ENCODE peak calls at places on chromosome 17, in five cellular contexts. One of them, this sample, is unnamed.

GRCh38 chr17:71802663-71803062 is 318.2 kb upstream of the SOX9 start:
- DNase-seq in heart left ventricle: no peak
- DNase-seq in uterus: no peak
- DNase-seq in A549: no peak
- DNase-seq in ovary: no peak
- DNase-seq in this sample: no peak

GRCh38 chr17:44911133-44912001 is 3.9 kb downstream of the GFAP start:
- DNase-seq in heart left ventricle: peak; percentile 74
- DNase-seq in uterus: peak; percentile 49
- DNase-seq in A549: peak; percentile 95
- DNase-seq in ovary: peak; percentile 73
- DNase-seq in this sample: peak; percentile 84

GRCh38 chr17:64244165-64244564 is 18.9 kb downstream of the TEX2 start:
- DNase-seq in heart left ventricle: no peak
- DNase-seq in uterus: no peak
- DNase-seq in A549: no peak
- DNase-seq in ovary: no peak
- DNase-seq in this sample: no peak

GRCh38 chr17:27489045-27489715 is 32.9 kb downstream of the KSR1 start:
- DNase-seq in heart left ventricle: peak; percentile 93
- DNase-seq in uterus: peak; percentile 61
- DNase-seq in A549: peak; percentile 28
- DNase-seq in ovary: peak; percentile 82
- DNase-seq in this sample: peak; percentile 87

GRCh38 chr17:9004961-9005285 is 16.4 kb upstream of the NTN1 start:
- DNase-seq in heart left ventricle: no peak
- DNase-seq in uterus: no peak
- DNase-seq in A549: no peak
- DNase-seq in ovary: no peak
- DNase-seq in this sample: no peak

GRCh38 chr17:9241774-9242496 is 220.6 kb downstream of the NTN1 start:
- DNase-seq in heart left ventricle: peak; percentile 55
- DNase-seq in uterus: no peak
- DNase-seq in A549: no peak
- DNase-seq in ovary: no peak
- DNase-seq in this sample: no peak

GRCh38 chr17:45228985-45229517 is 7.4 kb downstream of the FMNL1 start:
- DNase-seq in heart left ventricle: peak; percentile 93
- DNase-seq in uterus: peak; percentile 92
- DNase-seq in A549: peak; percentile 99
- DNase-seq in ovary: peak; percentile 76
- DNase-seq in this sample: peak; percentile 96

GRCh38 chr17:15038656-15039055 is 226.5 kb downstream of the PMP22 start:
- DNase-seq in heart left ventricle: no peak
- DNase-seq in uterus: no peak
- DNase-seq in A549: no peak
- DNase-seq in ovary: no peak
- DNase-seq in this sample: no peak

GRCh38 chr17:5695480-5695879 is 111.2 kb upstream of the NLRP1 start:
- DNase-seq in heart left ventricle: no peak
- DNase-seq in uterus: no peak
- DNase-seq in A549: no peak
- DNase-seq in ovary: no peak
- DNase-seq in this sample: no peak

GRCh38 chr17:56257075-56257474 is 103.8 kb downstream of the ANKFN1 start:
- DNase-seq in heart left ventricle: no peak
- DNase-seq in uterus: no peak
- DNase-seq in A549: no peak
- DNase-seq in ovary: no peak
- DNase-seq in this sample: no peak

GRCh38 chr17:40497704-40498103 is 3.7 kb downstream of the TNS4 start:
- DNase-seq in heart left ventricle: no peak
- DNase-seq in uterus: no peak
- DNase-seq in A549: no peak
- DNase-seq in ovary: no peak
- DNase-seq in this sample: no peak

GRCh38 chr17:42005128-42005527 is 12.1 kb downstream of the DNAJC7 start:
- DNase-seq in heart left ventricle: no peak
- DNase-seq in uterus: no peak
- DNase-seq in A549: no peak
- DNase-seq in ovary: no peak
- DNase-seq in this sample: no peak

GRCh38 chr17:78791840-78792709 is 10.0 kb upstream of the CYTH1 start:
- DNase-seq in heart left ventricle: no peak
- DNase-seq in uterus: no peak
- DNase-seq in A549: no peak
- DNase-seq in ovary: no peak
- DNase-seq in this sample: no peak

GRCh38 chr17:18250259-18250658 is 8.3 kb downstream of the FLII start:
- DNase-seq in heart left ventricle: no peak
- DNase-seq in uterus: no peak
- DNase-seq in A549: no peak
- DNase-seq in ovary: no peak
- DNase-seq in this sample: no peak

GRCh38 chr17:74446551-74447500 is 14.9 kb downstream of the GPRC5C start:
- DNase-seq in heart left ventricle: peak; percentile 75
- DNase-seq in uterus: peak; percentile 68
- DNase-seq in A549: no peak
- DNase-seq in ovary: peak; percentile 83
- DNase-seq in this sample: no peak

GRCh38 chr17:42403150-42403549 is 14.9 kb upstream of the STAT3 start:
- DNase-seq in heart left ventricle: no peak
- DNase-seq in uterus: no peak
- DNase-seq in A549: no peak
- DNase-seq in ovary: no peak
- DNase-seq in this sample: no peak

GRCh38 chr17:77407321-77408277 is 266.8 kb downstream of the SEC14L1 start:
- DNase-seq in heart left ventricle: no peak
- DNase-seq in uterus: peak; percentile 70
- DNase-seq in A549: no peak
- DNase-seq in ovary: no peak
- DNase-seq in this sample: peak; percentile 96

GRCh38 chr17:17479209-17479608 is 2.4 kb downstream of the MED9 start:
- DNase-seq in heart left ventricle: no peak
- DNase-seq in uterus: no peak
- DNase-seq in A549: no peak
- DNase-seq in ovary: no peak
- DNase-seq in this sample: no peak

GRCh38 chr17:75406222-75406615 is 741 bp upstream of the GRB2 start:
- DNase-seq in heart left ventricle: no peak
- DNase-seq in uterus: no peak
- DNase-seq in A549: no peak
- DNase-seq in ovary: no peak
- DNase-seq in this sample: no peak

GRCh38 chr17:64129765-64130558 is at the start of gene ERN1:
- DNase-seq in heart left ventricle: peak; percentile 96
- DNase-seq in uterus: peak; percentile 92
- DNase-seq in A549: peak; percentile 95
- DNase-seq in ovary: peak; percentile 95
- DNase-seq in this sample: peak; percentile 97

GRCh38 chr17:45812102-45812501 is 28.0 kb downstream of the CRHR1 start:
- DNase-seq in heart left ventricle: no peak
- DNase-seq in uterus: no peak
- DNase-seq in A549: peak; percentile 40
- DNase-seq in ovary: no peak
- DNase-seq in this sample: no peak

GRCh38 chr17:22441776-22442175 is 749.5 kb downstream of the KCNJ18 start:
- DNase-seq in heart left ventricle: no peak
- DNase-seq in uterus: no peak
- DNase-seq in A549: no peak
- DNase-seq in ovary: no peak
- DNase-seq in this sample: no peak

GRCh38 chr17:39599006-39599664 is 8.6 kb downstream of the NEUROD2 start:
- DNase-seq in heart left ventricle: no peak
- DNase-seq in uterus: no peak
- DNase-seq in A549: no peak
- DNase-seq in ovary: no peak
- DNase-seq in this sample: no peak

GRCh38 chr17:57782642-57783337 is 37.7 kb upstream of the CCDC182 start:
- DNase-seq in heart left ventricle: no peak
- DNase-seq in uterus: no peak
- DNase-seq in A549: no peak
- DNase-seq in ovary: no peak
- DNase-seq in this sample: no peak

GRCh38 chr17:82985973-82986372 is 93.4 kb upstream of the METRNL start:
- DNase-seq in heart left ventricle: peak; percentile 20
- DNase-seq in uterus: no peak
- DNase-seq in A549: no peak
- DNase-seq in ovary: no peak
- DNase-seq in this sample: no peak

GRCh38 chr17:8122923-8123694 is 797 bp downstream of the HES7 start:
- DNase-seq in heart left ventricle: no peak
- DNase-seq in uterus: no peak
- DNase-seq in A549: peak; percentile 39
- DNase-seq in ovary: peak; percentile 56
- DNase-seq in this sample: no peak

GRCh38 chr17:4604111-4604644 is 19.8 kb downstream of the SMTNL2 start:
- DNase-seq in heart left ventricle: peak; percentile 92
- DNase-seq in uterus: peak; percentile 60
- DNase-seq in A549: no peak
- DNase-seq in ovary: peak; percentile 92
- DNase-seq in this sample: peak; percentile 78
- H3K27ac ChIP-seq in heart left ventricle: peak overlapping the region; percentile 65
- H3K27ac ChIP-seq in uterus: peak overlapping the region; percentile 30
- H3K27ac ChIP-seq in A549: no peak overlapping the region
- H3K27ac ChIP-seq in ovary: peak overlapping the region; percentile 86
- H3K27ac ChIP-seq in this sample: peak overlapping the region; percentile 56

DNA sequence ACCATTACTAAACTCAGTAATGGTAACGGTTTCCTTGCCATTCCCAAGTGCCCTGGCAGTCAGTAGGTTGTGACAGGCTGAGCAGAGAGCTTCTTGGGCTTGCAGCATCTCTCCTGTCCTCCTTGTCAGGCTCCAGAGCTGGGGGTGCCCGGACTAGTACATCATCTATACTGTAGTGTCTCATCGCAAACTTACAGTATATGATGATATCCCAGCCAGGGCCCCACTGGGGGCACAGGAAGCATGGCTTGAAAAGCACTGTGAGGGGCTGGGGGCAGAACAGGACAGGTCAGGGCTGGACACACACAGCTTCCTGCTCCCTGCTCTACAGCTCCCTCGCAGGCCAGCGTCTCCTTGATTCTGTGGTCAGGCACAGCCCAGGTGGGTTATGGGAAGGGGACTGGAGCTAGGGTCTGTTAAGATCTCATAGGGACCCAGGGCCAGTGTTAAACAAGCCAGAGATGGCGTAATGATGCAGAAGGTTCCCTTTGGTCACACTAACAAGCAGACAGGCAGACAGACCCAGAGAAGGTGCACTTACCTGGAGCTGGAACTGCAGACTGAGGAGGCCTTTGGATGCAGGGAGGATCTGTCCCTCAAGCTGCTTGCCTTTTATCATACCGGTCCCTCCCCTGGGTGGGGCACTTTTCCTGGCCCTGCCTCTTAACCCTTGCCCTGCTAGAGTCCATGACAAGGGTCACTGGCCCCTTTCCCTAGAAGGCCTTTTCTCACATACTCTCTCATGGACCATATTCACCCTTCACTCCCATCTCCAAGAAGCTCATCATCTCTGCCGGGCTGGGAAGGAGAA is 6.8 kb downstream of the ERAL1 start:
- DNase-seq in heart left ventricle: no peak
- DNase-seq in uterus: no peak
- DNase-seq in A549: no peak
- DNase-seq in ovary: no peak
- DNase-seq in this sample: no peak
- TF ChIP-seq POLR2A in heart left ventricle: no peak
- TF ChIP-seq POLR2A in uterus: no peak
- TF ChIP-seq POLR2A in A549: no peak
- TF ChIP-seq POLR2A in ovary: no peak
- TF ChIP-seq POLR2A in this sample: no peak

DNA sequence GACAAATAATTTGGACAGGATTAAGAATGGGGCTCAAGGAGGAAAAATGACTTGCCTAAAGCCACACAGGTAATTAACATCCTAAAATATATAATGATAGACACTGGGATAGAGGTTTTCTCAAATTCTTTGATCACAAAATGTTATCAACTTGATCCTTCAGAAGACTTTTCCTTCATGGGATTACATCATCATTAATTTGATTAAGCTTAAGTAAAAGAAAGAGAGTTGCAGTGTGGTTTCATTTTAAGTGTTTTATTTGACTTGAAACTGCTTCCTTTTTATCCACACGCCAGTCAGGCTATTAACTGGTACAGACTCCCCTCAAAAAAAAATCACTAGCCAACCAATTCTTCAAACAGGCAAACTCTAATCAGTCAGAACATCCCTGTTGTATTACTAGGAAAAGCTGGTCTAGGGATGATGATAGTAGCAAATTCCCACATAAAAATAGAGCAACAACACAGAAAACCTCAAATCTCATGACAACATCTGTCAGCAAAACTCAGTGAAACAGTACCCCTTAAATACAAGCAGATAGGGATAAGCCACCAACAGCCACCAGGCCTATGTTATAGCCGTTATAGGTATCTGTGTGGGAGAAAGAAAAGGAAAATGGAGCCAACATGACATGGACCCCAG is 32.5 kb downstream of the AKAP10 start:
- DNase-seq in heart left ventricle: no peak
- DNase-seq in uterus: no peak
- DNase-seq in A549: no peak
- DNase-seq in ovary: no peak
- DNase-seq in this sample: no peak
- H3K4me1 ChIP-seq in heart left ventricle: peaks cover 5% of the 10 kb centered on the region
- H3K4me1 ChIP-seq in uterus: no peaks in the 10 kb centered on the region
- H3K4me1 ChIP-seq in A549: peaks cover 44% of the 10 kb centered on the region
- H3K4me1 ChIP-seq in ovary: peaks cover 3% of the 10 kb centered on the region
- H3K4me1 ChIP-seq in this sample: no peaks in the 10 kb centered on the region

GRCh38 chr17:385195-385835 is 32.7 kb upstream of the RPH3AL start:
- DNase-seq in heart left ventricle: peak; percentile 77
- DNase-seq in uterus: peak; percentile 51
- DNase-seq in A549: peak; percentile 53
- DNase-seq in ovary: peak; percentile 80
- DNase-seq in this sample: peak; percentile 83
- H3K27ac ChIP-seq in heart left ventricle: peak overlapping the region; percentile 84
- H3K27ac ChIP-seq in uterus: peak overlapping the region; percentile 65
- H3K27ac ChIP-seq in A549: peak overlapping the region; percentile 96
- H3K27ac ChIP-seq in ovary: peak overlapping the region; percentile 85
- H3K27ac ChIP-seq in this sample: peak overlapping the region; percentile 66

GRCh38 chr17:43789482-43789881 is 9.2 kb downstream of the CFAP97D1 start:
- DNase-seq in heart left ventricle: no peak
- DNase-seq in uterus: no peak
- DNase-seq in A549: no peak
- DNase-seq in ovary: no peak
- DNase-seq in this sample: no peak
- TF ChIP-seq POLR2A in heart left ventricle: no peak
- TF ChIP-seq POLR2A in uterus: no peak
- TF ChIP-seq POLR2A in A549: no peak
- TF ChIP-seq POLR2A in ovary: no peak
- TF ChIP-seq POLR2A in this sample: no peak

DNA sequence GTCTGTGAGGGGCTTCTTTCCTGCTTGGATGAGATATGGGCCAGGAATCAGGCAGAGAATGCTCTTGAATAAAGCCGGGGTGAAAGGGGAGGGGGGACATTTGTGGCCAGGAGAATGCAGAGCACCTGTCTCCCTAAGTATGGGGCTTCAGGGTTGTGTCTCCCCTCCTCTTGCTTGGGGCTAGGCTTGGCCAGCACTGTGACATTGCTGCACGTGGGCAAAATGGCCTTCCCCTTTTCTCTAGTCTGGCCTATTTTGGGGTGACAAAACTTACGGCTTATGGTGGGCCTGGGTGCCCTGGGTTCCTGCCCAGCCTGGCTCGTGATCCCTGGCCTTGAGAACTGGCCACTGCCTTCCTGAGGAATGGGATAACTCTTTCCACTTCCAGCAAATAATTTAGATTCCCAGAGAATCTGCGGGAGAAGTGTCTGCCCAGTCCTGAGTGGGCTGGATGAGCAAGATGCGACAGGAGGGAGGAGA is 5.6 kb downstream of the NFE2L1 start:
- DNase-seq in heart left ventricle: no peak
- DNase-seq in uterus: no peak
- DNase-seq in A549: no peak
- DNase-seq in ovary: peak; percentile 67
- DNase-seq in this sample: no peak
- H3K4me1 ChIP-seq in heart left ventricle: peaks cover 67% of the 10 kb centered on the region
- H3K4me1 ChIP-seq in uterus: peaks cover 41% of the 10 kb centered on the region
- H3K4me1 ChIP-seq in A549: peaks cover 76% of the 10 kb centered on the region
- H3K4me1 ChIP-seq in ovary: peaks cover 31% of the 10 kb centered on the region
- H3K4me1 ChIP-seq in this sample: peaks cover 70% of the 10 kb centered on the region